ENCODE peak calls at places on chromosomes 2 and 18, in five cellular contexts. P, J, E, O and A are unnamed samples.

GRCh38 chr2:240465765-240466578 is 30.5 kb downstream of the GPC1 start:
- DNase-seq in P (no peak), J (no peak), E (no peak), O (no peak), A (peak; percentile 15)

GRCh38 chr2:53334610-53335009 is 433.0 kb upstream of the CHAC2 start:
- DNase-seq in P (no peak), J (no peak), E (no peak), O (no peak), A (no peak)

GRCh38 chr2:127581050-127581345 is 45.5 kb downstream of the MYO7B start:
- DNase-seq in P (no peak), J (no peak), E (no peak), O (no peak), A (no peak)

GRCh38 chr2:289362-290089 is 1.6 kb upstream of the ALKAL2 start:
- DNase-seq in P (no peak), J (no peak), E (no peak), O (no peak), A (no peak)

GRCh38 chr2:188422726-188423125 is 131.1 kb downstream of the GULP1 start:
- DNase-seq in P (no peak), J (no peak), E (no peak), O (no peak), A (no peak)

GRCh38 chr2:28231110-28231621 is 161.5 kb upstream of the FOSL2 start:
- DNase-seq in P (no peak), J (no peak), E (no peak), O (no peak), A (no peak)

GRCh38 chr2:225117061-225117716 is 74.9 kb upstream of the DOCK10 start:
- DNase-seq in P (no peak), J (no peak), E (no peak), O (no peak), A (no peak)

GRCh38 chr2:21396252-21396651 is 272.5 kb downstream of the TDRD15 start:
- DNase-seq in P (no peak), J (no peak), E (no peak), O (no peak), A (no peak)

GRCh38 chr18:8668381-8668780 is 37.0 kb upstream of the MTCL1 start:
- DNase-seq in P (no peak), J (no peak), E (no peak), O (no peak), A (no peak)

GRCh38 chr18:21602302-21602592 is 1.7 kb upstream of the ESCO1 start:
- DNase-seq in P (no peak), J (no peak), E (no peak), O (no peak), A (no peak)

GRCh38 chr2:69456950-69457445 is 19.8 kb upstream of the NFU1 start:
- DNase-seq in P (no peak), J (no peak), E (no peak), O (no peak), A (no peak)

GRCh38 chr2:69020496-69020895 is 7.5 kb downstream of the ANTXR1 start:
- DNase-seq in P (no peak), J (no peak), E (no peak), O (no peak), A (no peak)